ENCODE peak calls at places on chromosomes 13 and 19, in five cellular contexts. One of them, this sample, is unnamed.

GRCh38 chr19:17264641-17264979 is at the start of gene USHBP1:
- DNase-seq in fibroblast of lung: no peak
- DNase-seq in GM23248: no peak
- DNase-seq in foreskin fibroblast: no peak
- DNase-seq in IMR-90: no peak
- DNase-seq in this sample: no peak

GRCh38 chr13:85368686-85369085 is 430.5 kb downstream of the SLITRK6 start:
- DNase-seq in GM23248: no peak
- DNase-seq in foreskin fibroblast: no peak
- DNase-seq in fibroblast of lung: no peak
- DNase-seq in IMR-90: no peak
- DNase-seq in this sample: no peak

GRCh38 chr19:33550741-33551140 is 29.1 kb upstream of the PEPD start:
- DNase-seq in fibroblast of lung: no peak
- DNase-seq in IMR-90: no peak
- DNase-seq in foreskin fibroblast: no peak
- DNase-seq in GM23248: no peak
- DNase-seq in this sample: no peak

GRCh38 chr13:96925869-96926628 is 68.2 kb downstream of the OXGR1 start:
- DNase-seq in IMR-90: no peak
- DNase-seq in GM23248: no peak
- DNase-seq in foreskin fibroblast: no peak
- DNase-seq in fibroblast of lung: no peak
- DNase-seq in this sample: no peak

GRCh38 chr19:1987197-1988187 is 28.0 kb downstream of the BTBD2 start:
- DNase-seq in fibroblast of lung: no peak
- DNase-seq in IMR-90: no peak
- DNase-seq in GM23248: no peak
- DNase-seq in foreskin fibroblast: no peak
- DNase-seq in this sample: no peak

GRCh38 chr19:34733266-34733825 is 697 bp upstream of the ZNF181 start:
- DNase-seq in fibroblast of lung: no peak
- DNase-seq in IMR-90: no peak
- DNase-seq in foreskin fibroblast: no peak
- DNase-seq in GM23248: no peak
- DNase-seq in this sample: no peak

GRCh38 chr13:50401721-50402510 is 386.7 kb downstream of the KCNRG start:
- DNase-seq in fibroblast of lung: peak; percentile 87
- DNase-seq in foreskin fibroblast: peak; percentile 83
- DNase-seq in GM23248: peak; percentile 69
- DNase-seq in IMR-90: peak; percentile 76
- DNase-seq in this sample: no peak

GRCh38 chr13:23744315-23744714 is 144.9 kb downstream of the MIPEP start:
- DNase-seq in GM23248: peak; percentile 4
- DNase-seq in IMR-90: no peak
- DNase-seq in fibroblast of lung: no peak
- DNase-seq in foreskin fibroblast: no peak
- DNase-seq in this sample: no peak

GRCh38 chr19:5149508-5149907 is 180.6 kb downstream of the KDM4B start:
- DNase-seq in fibroblast of lung: no peak
- DNase-seq in IMR-90: no peak
- DNase-seq in foreskin fibroblast: no peak
- DNase-seq in GM23248: no peak
- DNase-seq in this sample: no peak

GRCh38 chr13:49610176-49610575 is 18.1 kb upstream of the ARL11 start:
- DNase-seq in foreskin fibroblast: no peak
- DNase-seq in fibroblast of lung: peak; percentile 16
- DNase-seq in IMR-90: no peak
- DNase-seq in GM23248: no peak
- DNase-seq in this sample: no peak

GRCh38 chr19:56681702-56682101 is 10.1 kb upstream of the ZNF835 start:
- DNase-seq in GM23248: no peak
- DNase-seq in foreskin fibroblast: no peak
- DNase-seq in IMR-90: no peak
- DNase-seq in fibroblast of lung: no peak
- DNase-seq in this sample: no peak

GRCh38 chr13:99960663-99961440 is 10.7 kb downstream of the ZIC5 start:
- DNase-seq in IMR-90: no peak
- DNase-seq in fibroblast of lung: no peak
- DNase-seq in foreskin fibroblast: no peak
- DNase-seq in GM23248: no peak
- DNase-seq in this sample: no peak

GRCh38 chr13:99958402-99959126 is 13.0 kb downstream of the ZIC5 start:
- DNase-seq in IMR-90: no peak
- DNase-seq in fibroblast of lung: no peak
- DNase-seq in GM23248: no peak
- DNase-seq in foreskin fibroblast: no peak
- DNase-seq in this sample: no peak

GRCh38 chr13:99959127-99959529 is 12.4 kb downstream of the ZIC5 start:
- DNase-seq in foreskin fibroblast: no peak
- DNase-seq in GM23248: no peak
- DNase-seq in fibroblast of lung: no peak
- DNase-seq in IMR-90: no peak
- DNase-seq in this sample: no peak

GRCh38 chr13:99961634-99962033 is 9.9 kb downstream of the ZIC5 start:
- DNase-seq in fibroblast of lung: no peak
- DNase-seq in foreskin fibroblast: no peak
- DNase-seq in GM23248: no peak
- DNase-seq in IMR-90: no peak
- DNase-seq in this sample: no peak

DNA sequence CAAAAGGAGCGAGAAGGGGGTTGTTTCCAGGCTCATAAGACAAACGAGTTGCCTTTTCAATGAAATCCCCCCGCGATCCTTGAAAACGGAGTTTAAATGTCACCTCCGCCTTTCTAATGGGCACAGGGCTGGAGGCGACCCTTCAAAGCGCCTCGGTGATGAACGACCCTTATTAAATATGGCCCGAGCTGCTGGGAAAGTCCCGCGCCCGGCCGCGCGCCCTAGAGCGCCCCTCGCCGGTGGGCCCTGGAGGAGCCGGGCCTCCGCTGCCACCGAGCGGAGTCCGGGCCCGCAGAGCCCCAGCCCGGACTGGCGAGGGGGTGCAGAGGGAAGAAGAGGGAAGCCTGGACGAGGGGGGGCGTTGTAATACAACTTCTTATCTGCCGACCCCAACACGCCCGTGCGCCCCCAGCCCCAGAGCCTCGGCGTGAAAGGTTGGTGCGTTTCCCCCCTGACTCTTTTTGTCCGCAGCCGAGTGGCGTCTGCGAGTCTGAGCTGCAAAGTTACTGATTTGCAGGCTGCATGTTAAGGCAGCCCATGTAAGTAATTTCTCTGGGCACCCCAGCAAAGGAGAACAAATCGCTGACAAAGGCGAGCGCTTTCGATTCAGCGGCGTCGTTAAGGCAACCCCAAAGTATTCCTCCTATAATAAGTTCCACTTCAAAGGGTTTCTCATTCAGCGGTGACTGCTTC is 11.9 kb downstream of the ZIC5 start:
- DNase-seq in IMR-90: no peak
- DNase-seq in GM23248: peak; percentile 37
- DNase-seq in foreskin fibroblast: peak; percentile 45
- DNase-seq in fibroblast of lung: no peak
- DNase-seq in this sample: no peak
- H3K4me3 ChIP-seq in IMR-90: no peak overlapping the region
- H3K4me3 ChIP-seq in GM23248: peak overlapping the region; percentile 40
- H3K4me3 ChIP-seq in foreskin fibroblast: no peak overlapping the region
- H3K4me3 ChIP-seq in fibroblast of lung: no peak overlapping the region
- H3K4me3 ChIP-seq in this sample: peak overlapping the region; percentile 43

DNA sequence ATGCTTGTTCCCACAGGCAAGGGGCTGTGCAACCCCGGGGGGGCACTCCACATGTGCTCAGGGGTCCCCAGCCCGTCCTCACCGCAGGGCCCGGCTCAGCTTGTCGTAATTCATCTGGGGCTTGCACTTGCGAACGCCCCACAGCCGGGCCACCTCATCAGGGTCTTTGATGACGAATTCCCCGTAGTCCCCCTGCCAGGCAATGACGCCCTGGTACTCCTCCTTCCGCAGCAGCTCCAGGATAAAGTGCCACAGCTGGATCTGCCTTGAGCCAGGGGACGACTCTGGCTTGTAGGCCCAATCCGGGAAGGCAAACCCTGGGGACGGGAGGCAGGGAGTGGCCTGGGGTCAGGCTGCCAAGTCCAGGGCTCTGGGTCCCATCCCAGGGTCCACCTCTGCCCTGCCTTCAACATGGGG is 4.7 kb downstream of the ERF start:
- DNase-seq in IMR-90: no peak
- DNase-seq in GM23248: peak; percentile 35
- DNase-seq in fibroblast of lung: no peak
- DNase-seq in foreskin fibroblast: no peak
- DNase-seq in this sample: no peak
- H3K4me3 ChIP-seq in IMR-90: no peak overlapping the region
- H3K4me3 ChIP-seq in GM23248: peak overlapping the region; percentile 63
- H3K4me3 ChIP-seq in fibroblast of lung: peak overlapping the region; percentile 31
- H3K4me3 ChIP-seq in foreskin fibroblast: peak overlapping the region; percentile 8
- H3K4me3 ChIP-seq in this sample: no peak overlapping the region

GRCh38 chr13:39601636-39602035 is 1.4 kb downstream of the LHFPL6 start:
- DNase-seq in GM23248: no peak
- DNase-seq in IMR-90: no peak
- DNase-seq in foreskin fibroblast: no peak
- DNase-seq in fibroblast of lung: no peak
- DNase-seq in this sample: no peak

GRCh38 chr13:39600766-39601165 is 2.2 kb downstream of the LHFPL6 start:
- DNase-seq in GM23248: peak; percentile 33
- DNase-seq in fibroblast of lung: no peak
- DNase-seq in foreskin fibroblast: peak; percentile 49
- DNase-seq in IMR-90: no peak
- DNase-seq in this sample: no peak

GRCh38 chr13:39602277-39602613 is 748 bp downstream of the LHFPL6 start:
- DNase-seq in GM23248: no peak
- DNase-seq in IMR-90: no peak
- DNase-seq in fibroblast of lung: no peak
- DNase-seq in foreskin fibroblast: no peak
- DNase-seq in this sample: no peak

GRCh38 chr13:39597828-39598227 is 5.2 kb downstream of the LHFPL6 start:
- DNase-seq in fibroblast of lung: no peak
- DNase-seq in foreskin fibroblast: peak; percentile 79
- DNase-seq in IMR-90: peak; percentile 59
- DNase-seq in GM23248: peak; percentile 63
- DNase-seq in this sample: no peak

GRCh38 chr13:39599842-39600241 is 3.2 kb downstream of the LHFPL6 start:
- DNase-seq in GM23248: peak; percentile 27
- DNase-seq in IMR-90: peak; percentile 33
- DNase-seq in fibroblast of lung: no peak
- DNase-seq in foreskin fibroblast: peak; percentile 83
- DNase-seq in this sample: no peak
- H3K4me3 ChIP-seq in GM23248: peak overlapping the region; percentile 94
- H3K4me3 ChIP-seq in IMR-90: no peak overlapping the region
- H3K4me3 ChIP-seq in fibroblast of lung: peak overlapping the region; percentile 34
- H3K4me3 ChIP-seq in foreskin fibroblast: peak overlapping the region; percentile 22
- H3K4me3 ChIP-seq in this sample: no peak overlapping the region

DNA sequence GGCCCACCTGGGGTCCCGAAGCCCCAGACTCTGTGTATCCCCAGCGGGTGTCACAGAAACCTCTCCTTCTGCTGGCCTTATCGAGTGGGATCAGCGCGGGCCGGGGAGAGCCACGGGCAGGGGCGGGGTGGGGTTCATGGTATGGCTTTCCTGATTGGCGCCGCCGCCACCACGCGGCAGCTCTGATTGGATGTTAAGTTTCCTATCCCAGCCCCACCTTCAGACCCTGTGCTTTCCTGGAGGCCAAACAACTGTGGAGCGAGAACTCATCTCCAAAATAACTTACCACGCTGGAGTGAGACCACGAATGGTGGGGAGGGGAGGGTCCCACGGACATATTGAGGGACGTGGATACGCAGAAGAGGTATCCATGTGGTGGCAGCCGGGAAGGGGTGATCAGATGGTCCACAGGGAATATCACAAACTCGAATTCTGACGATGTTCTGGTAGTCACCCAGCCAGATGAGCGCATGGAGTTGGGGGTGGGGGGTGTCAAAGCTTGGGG is 1.0 kb upstream of the ICAM5 start:
- DNase-seq in fibroblast of lung: peak; percentile 49
- DNase-seq in IMR-90: peak; percentile 40
- DNase-seq in foreskin fibroblast: peak; percentile 76
- DNase-seq in GM23248: peak; percentile 80
- DNase-seq in this sample: no peak
- H3K4me3 ChIP-seq in fibroblast of lung: no peak overlapping the region
- H3K4me3 ChIP-seq in IMR-90: peak overlapping the region; percentile 77
- H3K4me3 ChIP-seq in foreskin fibroblast: peak overlapping the region; percentile 45
- H3K4me3 ChIP-seq in GM23248: peak overlapping the region; percentile 72
- H3K4me3 ChIP-seq in this sample: peak overlapping the region; percentile 27

DNA sequence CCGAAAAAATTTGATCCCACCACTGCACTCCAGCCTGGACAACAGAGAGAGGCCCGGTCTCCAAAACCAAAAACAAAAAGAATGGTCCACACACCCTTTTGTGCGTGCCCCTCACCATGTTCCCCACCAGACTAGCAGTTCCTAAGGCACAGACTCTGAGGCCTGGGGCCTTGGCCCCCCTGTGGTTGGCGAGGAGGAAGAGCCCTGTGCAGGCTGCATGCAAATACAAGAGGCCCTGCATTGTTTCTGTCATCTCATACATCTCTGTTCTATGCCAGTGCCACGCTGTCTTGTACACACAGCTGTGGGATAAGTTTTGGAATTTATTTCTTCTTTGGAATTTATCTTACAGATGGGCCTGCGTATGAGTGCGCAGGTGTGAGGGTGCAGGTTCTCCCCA is 4.7 kb upstream of the YJEFN3 start:
- DNase-seq in IMR-90: no peak
- DNase-seq in fibroblast of lung: no peak
- DNase-seq in foreskin fibroblast: no peak
- DNase-seq in GM23248: no peak
- DNase-seq in this sample: no peak
- H3K4me3 ChIP-seq in IMR-90: no peak overlapping the region
- H3K4me3 ChIP-seq in fibroblast of lung: no peak overlapping the region
- H3K4me3 ChIP-seq in foreskin fibroblast: no peak overlapping the region
- H3K4me3 ChIP-seq in GM23248: no peak overlapping the region
- H3K4me3 ChIP-seq in this sample: no peak overlapping the region

This sample was measured in iPS DF 6.9.